ENCODE peak calls at places on chromosome 22, in ten cellular contexts. G, O, V, K, Q, W, B, N, I and T are unnamed samples.

GRCh38 chr22:17314472-17314871 is 54.8 kb upstream of the CECR2 start:
- DNase-seq in G (no peak), O (no peak), V (peak; percentile 13), K (no peak), Q (no peak), W (no peak), B (no peak), N (no peak), I (no peak), T (no peak)

GRCh38 chr22:22099194-22099486 is 116.6 kb upstream of the TOP3B start:
- DNase-seq in G (no peak), O (no peak), V (no peak), K (no peak), Q (no peak), W (no peak), B (no peak), N (no peak), I (no peak), T (no peak)

GRCh38 chr22:34973926-34974325 is 92.0 kb upstream of the ISX start:
- DNase-seq in G (no peak), O (no peak), V (no peak), K (peak; percentile 1), Q (no peak), W (no peak), B (no peak), N (no peak), I (no peak), T (no peak)

GRCh38 chr22:47042861-47043496 is 280.5 kb downstream of the TBC1D22A start:
- DNase-seq in G (no peak), O (peak; percentile 16), V (no peak), K (no peak), Q (peak; percentile 28), W (no peak), B (no peak), N (no peak), I (no peak), T (no peak)

GRCh38 chr22:31613286-31613903 is 48.6 kb downstream of the PISD start:
- DNase-seq in G (no peak), O (no peak), V (no peak), K (no peak), Q (peak; percentile 42), W (no peak), B (no peak), N (no peak), I (no peak), T (no peak)

GRCh38 chr22:31243339-31244043 is 31.4 kb downstream of the LIMK2 start:
- DNase-seq in G (no peak), O (no peak), V (peak; percentile 60), K (peak; percentile 52), Q (no peak), W (no peak), B (no peak), N (peak; percentile 55), I (no peak), T (no peak)

GRCh38 chr22:46742576-46743221 is 4.6 kb upstream of the CERK start:
- DNase-seq in G (no peak), O (no peak), V (no peak), K (no peak), Q (no peak), W (no peak), B (no peak), N (peak; percentile 72), I (peak; percentile 82), T (no peak)

GRCh38 chr22:30304495-30305244 is 15.4 kb upstream of the CASTOR1 start:
- DNase-seq in G (no peak), O (no peak), V (no peak), K (no peak), Q (no peak), W (no peak), B (peak; percentile 62), N (no peak), I (no peak), T (no peak)

GRCh38 chr22:31055322-31056159 is 25.6 kb upstream of the SMTN start:
- DNase-seq in G (peak; percentile 33), O (peak; percentile 90), V (peak; percentile 55), K (peak; percentile 97), Q (peak; percentile 92), W (peak; percentile 98), B (peak; percentile 94), N (peak; percentile 93), I (peak; percentile 73), T (peak; percentile 100)

DNA sequence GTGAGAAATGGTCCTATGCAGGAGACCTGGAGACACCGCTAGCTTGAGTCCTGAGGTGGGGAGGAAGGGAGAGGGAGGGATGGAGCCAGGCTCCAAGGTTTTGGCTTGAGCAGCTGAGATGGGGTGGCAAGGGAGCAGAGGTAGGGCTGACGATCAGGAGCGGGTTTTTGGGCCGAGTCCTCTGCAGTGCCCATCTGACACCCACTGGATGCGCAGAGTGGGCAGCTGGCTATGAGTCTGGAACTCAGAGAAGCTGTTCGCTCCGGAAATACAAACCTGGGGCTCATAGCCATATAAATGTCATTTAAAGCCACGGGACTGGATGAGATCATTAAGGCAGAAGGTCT is 450 bp upstream of the MAFF start:
- DNase-seq in G (no peak), O (no peak), V (peak; percentile 38), K (no peak), Q (no peak), W (no peak), B (no peak), N (no peak), I (no peak), T (no peak)
- H3K4me3 ChIP-seq in G (no peak overlapping the region), O (peak overlapping the region; percentile 88), V (peak overlapping the region; percentile 73), K (peak overlapping the region; percentile 42), Q (peak overlapping the region; percentile 81), W (peak overlapping the region; percentile 52), B (peak overlapping the region; percentile 84), N (peak overlapping the region; percentile 23), I (peak overlapping the region; percentile 94), T (peak overlapping the region; percentile 51)

GRCh38 chr22:39529487-39529851 is 3.1 kb downstream of the RPS19BP1 start:
- DNase-seq in G (no peak), O (peak; percentile 37), V (no peak), K (no peak), Q (no peak), W (no peak), B (no peak), N (no peak), I (peak; percentile 36), T (no peak)

GRCh38 chr22:39530136-39530535 is 2.4 kb downstream of the RPS19BP1 start:
- DNase-seq in G (no peak), O (no peak), V (no peak), K (no peak), Q (peak; percentile 34), W (no peak), B (no peak), N (no peak), I (no peak), T (no peak)

GRCh38 chr22:39528681-39529486 is 3.7 kb downstream of the RPS19BP1 start:
- DNase-seq in G (peak; percentile 90), O (peak; percentile 91), V (peak; percentile 83), K (peak; percentile 93), Q (peak; percentile 95), W (peak; percentile 92), B (peak; percentile 92), N (peak; percentile 94), I (peak; percentile 95), T (peak; percentile 95)

GRCh38 chr22:39532215-39533071 is at the start of gene RPS19BP1:
- DNase-seq in G (peak; percentile 99), O (peak; percentile 99), V (peak; percentile 99), K (peak; percentile 100), Q (peak; percentile 99), W (peak; percentile 97), B (peak; percentile 100), N (peak; percentile 99), I (peak; percentile 100), T (peak; percentile 99)

GRCh38 chr22:39530692-39531331 is 1.7 kb downstream of the RPS19BP1 start:
- DNase-seq in G (no peak), O (no peak), V (no peak), K (peak; percentile 36), Q (peak; percentile 38), W (peak; percentile 56), B (no peak), N (peak; percentile 48), I (peak; percentile 54), T (peak; percentile 47)
- TF ChIP-seq CTCF in G (peak; percentile 16), O (peak; percentile 10), V (peak; percentile 16), K (peak; percentile 28), Q (no peak), W (peak; percentile 32), B (no peak), N (no peak), I (no peak), T (peak; percentile 36)

DNA sequence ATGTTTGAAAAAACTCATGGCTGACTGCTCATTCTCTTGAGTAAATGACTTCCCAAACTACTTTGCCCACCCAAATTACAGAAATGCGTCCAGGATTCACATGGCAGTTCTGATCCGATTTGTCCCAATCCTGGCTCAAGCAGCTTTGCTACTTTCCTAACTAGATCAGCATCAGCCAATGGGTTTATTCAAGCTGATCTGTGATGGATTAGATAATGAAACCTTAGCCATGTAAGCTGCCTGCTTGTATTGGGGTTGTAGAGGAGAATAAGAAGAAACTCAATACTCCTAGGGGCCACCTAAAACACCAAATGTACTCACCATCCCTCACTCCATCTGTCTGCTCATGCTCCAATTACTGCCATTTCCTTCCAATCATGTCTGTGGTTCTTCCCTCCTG is 7.0 kb downstream of the RBFOX2 start:
- DNase-seq in G (no peak), O (no peak), V (no peak), K (no peak), Q (no peak), W (no peak), B (no peak), N (no peak), I (no peak), T (no peak)
- H3K4me3 ChIP-seq in G (no peak overlapping the region), O (no peak overlapping the region), V (no peak overlapping the region), K (no peak overlapping the region), Q (no peak overlapping the region), W (no peak overlapping the region), B (no peak overlapping the region), N (no peak overlapping the region), I (no peak overlapping the region), T (no peak overlapping the region)

GRCh38 chr22:20506543-20507252 is 712 bp upstream of the MED15 start:
- DNase-seq in G (no peak), O (no peak), V (no peak), K (no peak), Q (no peak), W (no peak), B (no peak), N (no peak), I (no peak), T (no peak)
- TF ChIP-seq CTCF in G (no peak), O (no peak), V (no peak), K (no peak), Q (no peak), W (no peak), B (no peak), N (no peak), I (no peak), T (no peak)

GRCh38 chr22:49855491-49855911 is 1.9 kb downstream of the ZBED4 start:
- DNase-seq in G (no peak), O (no peak), V (no peak), K (peak; percentile 15), Q (no peak), W (peak; percentile 22), B (no peak), N (no peak), I (peak; percentile 59), T (peak; percentile 25)
- H3K4me3 ChIP-seq in G (no peak overlapping the region), O (peak overlapping the region; percentile 85), V (no peak overlapping the region), K (peak overlapping the region; percentile 64), Q (peak overlapping the region; percentile 72), W (peak overlapping the region; percentile 68), B (no peak overlapping the region), N (no peak overlapping the region), I (peak overlapping the region; percentile 61), T (peak overlapping the region; percentile 76)